ENCODE peak calls at places on chromosomes 4 and X, in eight cellular contexts. One of them, this sample, is unnamed.

GRCh38 chrX:12441376-12442128 is 303.3 kb downstream of the FRMPD4 start:
- DNase-seq in tibial artery: no peak
- DNase-seq in WTC11: no peak
- DNase-seq in kidney: no peak
- DNase-seq in astrocyte of the spinal cord: peak
- DNase-seq in A549: no peak
- DNase-seq in lower lobe of right lung: no peak
- DNase-seq in fibroblast of villous mesenchyme: peak
- DNase-seq in this sample: no peak

GRCh38 chr4:142845293-142846070 is 619 bp downstream of the INPP4B start:
- DNase-seq in tibial artery: peak
- DNase-seq in WTC11: peak
- DNase-seq in kidney: peak
- DNase-seq in astrocyte of the spinal cord: peak
- DNase-seq in A549: peak
- DNase-seq in lower lobe of right lung: peak
- DNase-seq in fibroblast of villous mesenchyme: peak
- DNase-seq in this sample: peak

GRCh38 chr4:55851885-55852284 is 1.6 kb upstream of the EXOC1 start:
- DNase-seq in tibial artery: no peak
- DNase-seq in WTC11: no peak
- DNase-seq in kidney: no peak
- DNase-seq in astrocyte of the spinal cord: no peak
- DNase-seq in A549: no peak
- DNase-seq in lower lobe of right lung: no peak
- DNase-seq in fibroblast of villous mesenchyme: no peak
- DNase-seq in this sample: peak

GRCh38 chrX:8003147-8003883 is 76.1 kb upstream of the PNPLA4 start:
- DNase-seq in tibial artery: no peak
- DNase-seq in WTC11: no peak
- DNase-seq in kidney: peak
- DNase-seq in astrocyte of the spinal cord: no peak
- DNase-seq in A549: no peak
- DNase-seq in lower lobe of right lung: no peak
- DNase-seq in fibroblast of villous mesenchyme: no peak
- DNase-seq in this sample: no peak

GRCh38 chr4:52204921-52205320 is 153.8 kb downstream of the SPATA18 start:
- DNase-seq in tibial artery: no peak
- DNase-seq in WTC11: no peak
- DNase-seq in kidney: no peak
- DNase-seq in astrocyte of the spinal cord: no peak
- DNase-seq in A549: no peak
- DNase-seq in lower lobe of right lung: no peak
- DNase-seq in fibroblast of villous mesenchyme: no peak
- DNase-seq in this sample: no peak

GRCh38 chr4:74583757-74584156 is 138.8 kb downstream of the AREG start:
- DNase-seq in tibial artery: no peak
- DNase-seq in WTC11: no peak
- DNase-seq in kidney: no peak
- DNase-seq in astrocyte of the spinal cord: no peak
- DNase-seq in A549: peak
- DNase-seq in lower lobe of right lung: no peak
- DNase-seq in fibroblast of villous mesenchyme: peak
- DNase-seq in this sample: no peak

GRCh38 chr4:169229571-169230028 is 41.2 kb downstream of the SH3RF1 start:
- DNase-seq in tibial artery: no peak
- DNase-seq in WTC11: no peak
- DNase-seq in kidney: no peak
- DNase-seq in astrocyte of the spinal cord: peak
- DNase-seq in A549: peak
- DNase-seq in lower lobe of right lung: no peak
- DNase-seq in fibroblast of villous mesenchyme: peak
- DNase-seq in this sample: peak

GRCh38 chr4:150411527-150411926 is 170.4 kb upstream of the MAB21L2 start:
- DNase-seq in tibial artery: no peak
- DNase-seq in WTC11: no peak
- DNase-seq in kidney: no peak
- DNase-seq in astrocyte of the spinal cord: no peak
- DNase-seq in A549: no peak
- DNase-seq in lower lobe of right lung: no peak
- DNase-seq in fibroblast of villous mesenchyme: no peak
- DNase-seq in this sample: no peak

GRCh38 chr4:185470503-185471195 is 884 bp downstream of the CCDC110 start:
- DNase-seq in tibial artery: peak
- DNase-seq in WTC11: no peak
- DNase-seq in kidney: peak
- DNase-seq in astrocyte of the spinal cord: peak
- DNase-seq in A549: peak
- DNase-seq in lower lobe of right lung: peak
- DNase-seq in fibroblast of villous mesenchyme: peak
- DNase-seq in this sample: peak

GRCh38 chr4:81723927-81724587 is 252.3 kb upstream of the RASGEF1B start:
- DNase-seq in tibial artery: no peak
- DNase-seq in WTC11: no peak
- DNase-seq in kidney: no peak
- DNase-seq in astrocyte of the spinal cord: peak
- DNase-seq in A549: no peak
- DNase-seq in lower lobe of right lung: no peak
- DNase-seq in fibroblast of villous mesenchyme: no peak
- DNase-seq in this sample: no peak

GRCh38 chrX:73562986-73563739 is at the start of gene CHIC1:
- DNase-seq in tibial artery: peak
- DNase-seq in WTC11: peak
- DNase-seq in kidney: peak
- DNase-seq in astrocyte of the spinal cord: peak
- DNase-seq in A549: peak
- DNase-seq in lower lobe of right lung: peak
- DNase-seq in fibroblast of villous mesenchyme: peak
- DNase-seq in this sample: peak

GRCh38 chr4:52983563-52984303 is 121.6 kb downstream of the RASL11B start:
- DNase-seq in tibial artery: no peak
- DNase-seq in WTC11: no peak
- DNase-seq in kidney: no peak
- DNase-seq in astrocyte of the spinal cord: peak
- DNase-seq in A549: peak
- DNase-seq in lower lobe of right lung: no peak
- DNase-seq in fibroblast of villous mesenchyme: peak
- DNase-seq in this sample: peak

GRCh38 chrX:119801253-119802221 is 10.1 kb upstream of the RPL39 start:
- DNase-seq in tibial artery: no peak
- DNase-seq in WTC11: no peak
- DNase-seq in kidney: no peak
- DNase-seq in astrocyte of the spinal cord: no peak
- DNase-seq in A549: no peak
- DNase-seq in lower lobe of right lung: no peak
- DNase-seq in fibroblast of villous mesenchyme: no peak
- DNase-seq in this sample: no peak

GRCh38 chr4:89800012-89800516 is 36.9 kb downstream of the SNCA start:
- DNase-seq in tibial artery: no peak
- DNase-seq in WTC11: no peak
- DNase-seq in kidney: no peak
- DNase-seq in astrocyte of the spinal cord: peak
- DNase-seq in A549: no peak
- DNase-seq in lower lobe of right lung: no peak
- DNase-seq in fibroblast of villous mesenchyme: peak
- DNase-seq in this sample: peak

GRCh38 chr4:83328486-83328885 is 6.2 kb downstream of the HPSE start:
- DNase-seq in tibial artery: no peak
- DNase-seq in WTC11: peak
- DNase-seq in kidney: no peak
- DNase-seq in astrocyte of the spinal cord: no peak
- DNase-seq in A549: peak
- DNase-seq in lower lobe of right lung: no peak
- DNase-seq in fibroblast of villous mesenchyme: no peak
- DNase-seq in this sample: no peak

GRCh38 chr4:183360161-183360919 is 38.1 kb upstream of the CLDN24 start:
- DNase-seq in tibial artery: no peak
- DNase-seq in WTC11: no peak
- DNase-seq in kidney: no peak
- DNase-seq in astrocyte of the spinal cord: peak
- DNase-seq in A549: no peak
- DNase-seq in lower lobe of right lung: no peak
- DNase-seq in fibroblast of villous mesenchyme: peak
- DNase-seq in this sample: no peak

GRCh38 chr4:102787096-102787867 is 26.5 kb upstream of the MANBA start:
- DNase-seq in tibial artery: no peak
- DNase-seq in WTC11: no peak
- DNase-seq in kidney: no peak
- DNase-seq in astrocyte of the spinal cord: peak
- DNase-seq in A549: peak
- DNase-seq in lower lobe of right lung: no peak
- DNase-seq in fibroblast of villous mesenchyme: peak
- DNase-seq in this sample: no peak

GRCh38 chr4:76341063-76341462 is 34.5 kb downstream of the STBD1 start:
- DNase-seq in tibial artery: no peak
- DNase-seq in WTC11: no peak
- DNase-seq in kidney: no peak
- DNase-seq in astrocyte of the spinal cord: peak
- DNase-seq in A549: no peak
- DNase-seq in lower lobe of right lung: no peak
- DNase-seq in fibroblast of villous mesenchyme: peak
- DNase-seq in this sample: no peak

GRCh38 chrX:68695206-68695845 is 47.9 kb downstream of the STARD8 start:
- DNase-seq in tibial artery: no peak
- DNase-seq in WTC11: no peak
- DNase-seq in kidney: no peak
- DNase-seq in astrocyte of the spinal cord: no peak
- DNase-seq in A549: no peak
- DNase-seq in lower lobe of right lung: no peak
- DNase-seq in fibroblast of villous mesenchyme: no peak
- DNase-seq in this sample: no peak

DNA sequence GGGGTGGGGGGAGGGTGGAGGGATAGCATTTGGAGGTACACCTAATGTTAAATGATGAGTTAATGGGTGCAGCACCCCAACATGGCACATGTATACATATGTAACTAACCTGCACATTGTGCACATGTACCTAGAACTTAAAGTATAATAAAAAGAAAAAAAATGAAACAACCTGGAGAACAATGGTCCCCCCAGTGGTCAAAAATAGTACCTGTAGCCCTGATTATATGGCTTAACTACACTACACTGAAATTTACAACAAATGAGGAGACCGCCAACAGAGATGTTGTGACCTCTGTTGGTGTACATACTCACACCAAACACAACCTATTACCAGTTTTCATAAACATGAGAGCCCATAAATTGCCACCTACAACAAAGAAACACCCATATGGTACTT is 7.3 kb upstream of the MAGEE1 start:
- DNase-seq in tibial artery: no peak
- DNase-seq in WTC11: no peak
- DNase-seq in kidney: no peak
- DNase-seq in astrocyte of the spinal cord: no peak
- DNase-seq in A549: no peak
- DNase-seq in lower lobe of right lung: no peak
- DNase-seq in fibroblast of villous mesenchyme: no peak
- DNase-seq in this sample: no peak
- TF ChIP-seq CTCF in tibial artery: no peak
- TF ChIP-seq CTCF in WTC11: no peak
- TF ChIP-seq CTCF in kidney: no peak
- TF ChIP-seq CTCF in astrocyte of the spinal cord: peak
- TF ChIP-seq CTCF in A549: peak
- TF ChIP-seq CTCF in lower lobe of right lung: no peak
- TF ChIP-seq CTCF in fibroblast of villous mesenchyme: no peak
- TF ChIP-seq CTCF in this sample: no peak

DNA sequence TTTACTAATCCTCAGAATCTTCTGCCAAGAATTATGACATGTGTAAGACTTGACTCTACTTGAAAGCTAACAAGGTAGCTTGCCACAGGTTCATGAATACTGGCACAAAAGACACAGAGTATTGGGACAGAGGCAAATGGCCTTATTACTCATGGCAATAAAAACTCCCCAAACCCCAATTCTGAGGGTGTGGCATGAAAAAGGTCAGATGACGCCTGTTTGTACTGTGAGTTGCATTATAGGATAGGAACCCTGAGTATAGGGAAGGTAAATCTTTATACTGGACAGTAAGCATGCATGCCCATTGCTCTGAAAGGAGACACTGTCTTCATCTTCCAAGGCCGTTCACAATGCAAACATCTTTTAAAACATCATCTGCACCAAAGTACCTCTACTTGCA is 600.0 kb downstream of the IL1RAPL1 start:
- DNase-seq in tibial artery: no peak
- DNase-seq in WTC11: no peak
- DNase-seq in kidney: no peak
- DNase-seq in astrocyte of the spinal cord: no peak
- DNase-seq in A549: no peak
- DNase-seq in lower lobe of right lung: no peak
- DNase-seq in fibroblast of villous mesenchyme: no peak
- DNase-seq in this sample: no peak
- TF ChIP-seq CTCF in tibial artery: no peak
- TF ChIP-seq CTCF in WTC11: no peak
- TF ChIP-seq CTCF in kidney: no peak
- TF ChIP-seq CTCF in astrocyte of the spinal cord: no peak
- TF ChIP-seq CTCF in A549: no peak
- TF ChIP-seq CTCF in lower lobe of right lung: no peak
- TF ChIP-seq CTCF in fibroblast of villous mesenchyme: no peak
- TF ChIP-seq CTCF in this sample: no peak

DNA sequence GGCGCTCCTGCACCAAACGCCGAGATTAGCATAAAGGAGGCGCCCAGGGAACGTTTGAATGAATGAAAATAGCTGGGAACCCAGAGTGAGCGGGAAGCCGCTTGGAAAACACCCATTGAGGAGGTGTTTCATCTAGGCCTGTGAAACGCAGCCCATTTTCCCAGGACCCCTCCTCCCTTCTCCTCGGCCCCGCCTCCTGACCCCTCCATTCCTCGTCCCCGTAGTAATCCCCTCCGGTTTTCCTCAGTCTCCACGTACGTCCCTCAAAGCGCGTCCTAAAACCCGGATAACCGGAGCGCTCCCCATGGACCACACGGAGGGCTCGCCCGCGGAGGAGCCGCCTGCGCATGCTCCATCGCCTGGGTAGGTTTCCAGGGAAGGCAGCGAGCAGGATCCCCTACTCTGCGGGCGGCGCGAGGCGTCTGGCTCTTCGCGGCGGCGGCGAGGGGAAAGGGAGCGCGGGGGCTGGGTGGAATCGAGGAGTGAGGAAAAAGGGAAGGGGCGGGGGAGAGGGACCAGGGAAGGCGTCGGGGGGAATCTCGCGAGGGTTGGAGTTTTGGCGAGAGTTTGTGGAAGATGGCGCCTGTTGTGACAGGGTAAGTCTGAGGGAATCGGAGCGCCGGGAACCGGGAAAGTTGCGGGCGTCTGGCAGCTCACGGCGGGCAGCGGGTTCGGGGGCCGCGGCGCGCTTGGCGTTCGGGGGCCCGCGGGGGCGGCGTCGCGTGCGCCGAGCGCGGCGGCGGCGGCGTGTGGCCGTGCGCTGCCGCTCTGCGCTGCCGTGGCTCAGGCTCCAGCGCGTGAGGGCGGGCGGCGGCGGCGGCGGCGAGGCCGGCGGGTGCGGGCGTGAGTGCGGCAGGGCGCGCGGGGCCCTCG is at the start of gene RBPJ:
- DNase-seq in tibial artery: peak
- DNase-seq in WTC11: peak
- DNase-seq in kidney: peak
- DNase-seq in astrocyte of the spinal cord: peak
- DNase-seq in A549: peak
- DNase-seq in lower lobe of right lung: peak
- DNase-seq in fibroblast of villous mesenchyme: peak
- DNase-seq in this sample: peak
- TF ChIP-seq CTCF in tibial artery: no peak
- TF ChIP-seq CTCF in WTC11: no peak
- TF ChIP-seq CTCF in kidney: no peak
- TF ChIP-seq CTCF in astrocyte of the spinal cord: no peak
- TF ChIP-seq CTCF in A549: no peak
- TF ChIP-seq CTCF in lower lobe of right lung: no peak
- TF ChIP-seq CTCF in fibroblast of villous mesenchyme: no peak
- TF ChIP-seq CTCF in this sample: no peak

GRCh38 chr4:85370400-85371032 is 104.4 kb upstream of the ARHGAP24 start:
- DNase-seq in tibial artery: no peak
- DNase-seq in WTC11: peak
- DNase-seq in kidney: no peak
- DNase-seq in astrocyte of the spinal cord: peak
- DNase-seq in A549: peak
- DNase-seq in lower lobe of right lung: no peak
- DNase-seq in fibroblast of villous mesenchyme: peak
- DNase-seq in this sample: peak
- TF ChIP-seq CTCF in tibial artery: peak
- TF ChIP-seq CTCF in WTC11: peak
- TF ChIP-seq CTCF in kidney: peak
- TF ChIP-seq CTCF in astrocyte of the spinal cord: peak
- TF ChIP-seq CTCF in A549: peak
- TF ChIP-seq CTCF in lower lobe of right lung: peak
- TF ChIP-seq CTCF in fibroblast of villous mesenchyme: peak
- TF ChIP-seq CTCF in this sample: peak